ENCODE peak calls at places on chromosome 22, in four cellular contexts. X is endothelial cell of umbilical vein, Y is GM12878, E is A549. G is an unnamed sample.

GRCh38 chr22:19942071-19942885 is 660 bp upstream of the TXNRD2 start:
- DNase-seq in X (peak; percentile 55), Y (no peak), E (peak; percentile 18), G (peak; percentile 88)

GRCh38 chr22:16717699-16718558 is 107.3 kb downstream of the XKR3 start:
- DNase-seq in E (no peak), X (no peak), Y (no peak), G (no peak)

GRCh38 chr22:37905534-37906363 is at the start of gene MICALL1:
- DNase-seq in Y (no peak), E (peak; percentile 51), X (peak; percentile 69), G (peak; percentile 78)

GRCh38 chr22:17712441-17712840 is 61.8 kb downstream of the BID start:
- DNase-seq in Y (no peak), X (peak; percentile 57), E (no peak), G (no peak)

GRCh38 chr22:38873469-38874411 is 1.7 kb upstream of the CBX6 start:
- DNase-seq in E (no peak), Y (peak; percentile 59), X (no peak), G (no peak)

GRCh38 chr22:26890870-26891269 is 233.5 kb downstream of the MIAT start:
- DNase-seq in Y (no peak), X (no peak), E (no peak), G (no peak)

GRCh38 chr22:27345681-27346080 is 455.9 kb downstream of the MN1 start:
- DNase-seq in X (no peak), E (no peak), Y (no peak), G (no peak)

GRCh38 chr22:37312549-37313183 is 30.4 kb downstream of the CYTH4 start:
- DNase-seq in Y (no peak), E (no peak), X (no peak), G (no peak)

GRCh38 chr22:37636186-37636948 is 3.1 kb upstream of the SH3BP1 start:
- DNase-seq in E (no peak), Y (no peak), X (no peak), G (peak; percentile 90)

GRCh38 chr22:44384981-44385610 is 72.3 kb upstream of the SHISAL1 start:
- DNase-seq in Y (no peak), X (no peak), E (no peak), G (no peak)

GRCh38 chr22:33385611-33386010 is 327.4 kb upstream of the SYN3 start:
- DNase-seq in Y (no peak), E (no peak), X (no peak), G (no peak)

GRCh38 chr22:19663821-19664325 is 50.4 kb upstream of the SEPTIN5 start:
- DNase-seq in X (peak; percentile 70), E (no peak), Y (no peak), G (peak; percentile 94)

GRCh38 chr22:20256562-20257473 is 11.3 kb downstream of the RTN4R start:
- DNase-seq in X (no peak), Y (no peak), E (no peak), G (no peak)

GRCh38 chr22:44448271-44448780 is 49.7 kb downstream of the RTL6 start:
- DNase-seq in Y (no peak), E (peak; percentile 58), X (no peak), G (no peak)

GRCh38 chr22:41248758-41249157 is 8.0 kb upstream of the CHADL start:
- DNase-seq in Y (no peak), E (no peak), X (no peak), G (no peak)

GRCh38 chr22:19455033-19455432 is 7.5 kb upstream of the C22orf39 start:
- DNase-seq in E (no peak), Y (no peak), X (no peak), G (no peak)

GRCh38 chr22:20249797-20250354 is 18.2 kb downstream of the RTN4R start:
- DNase-seq in E (no peak), X (peak; percentile 30), Y (no peak), G (no peak)

GRCh38 chr22:33922268-33922667 is 2.0 kb upstream of the LARGE1 start:
- DNase-seq in E (no peak), Y (no peak), X (no peak), G (no peak)

GRCh38 chr22:46662226-46662625 is 42.0 kb downstream of the GRAMD4 start:
- DNase-seq in Y (no peak), E (no peak), X (no peak), G (no peak)
- TF ChIP-seq MYC in Y (no peak), E (no peak), X (no peak), G (no peak)

GRCh38 chr22:36191106-36191836 is 10.3 kb downstream of the APOL4 start:
- DNase-seq in Y (no peak), X (no peak), E (no peak), G (no peak)
- TF ChIP-seq MYC in Y (no peak), X (no peak), E (no peak), G (no peak)

DNA sequence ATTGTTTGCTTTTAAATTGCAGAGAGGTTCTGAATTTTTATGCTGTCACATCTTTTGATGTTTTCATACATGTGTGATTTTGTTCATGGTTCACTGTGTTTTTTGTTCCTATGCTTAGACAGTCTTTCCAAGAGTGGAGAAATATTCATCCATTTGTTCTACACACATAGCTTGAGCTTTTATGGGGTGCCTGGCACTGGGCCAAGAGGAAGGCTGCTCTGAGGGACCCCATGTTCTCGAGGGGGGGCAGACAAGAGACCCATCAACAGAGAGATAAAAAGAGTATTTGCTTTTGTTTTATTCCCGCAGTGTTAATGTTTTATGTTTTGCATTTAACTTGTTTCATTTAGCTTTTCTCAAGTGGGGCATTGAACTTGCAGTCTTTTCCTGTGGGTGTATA is 57.6 kb downstream of the CABIN1 start:
- DNase-seq in X (peak; percentile 13), Y (no peak), E (no peak), G (no peak)
- TF ChIP-seq MYC in X (no peak), Y (no peak), E (no peak), G (no peak)

GRCh38 chr22:48452766-48453165 is 1374.9 kb downstream of the BRD1 start:
- DNase-seq in Y (no peak), E (no peak), X (no peak), G (no peak)

GRCh38 chr22:48453751-48454485 is 1373.8 kb downstream of the BRD1 start:
- DNase-seq in E (no peak), X (no peak), Y (no peak), G (no peak)

GRCh38 chr22:48453171-48453570 is 1374.5 kb downstream of the BRD1 start:
- DNase-seq in X (no peak), E (no peak), Y (no peak), G (no peak)

GRCh38 chr22:48459259-48459658 is 1368.4 kb downstream of the BRD1 start:
- DNase-seq in Y (no peak), E (no peak), X (no peak), G (no peak)

GRCh38 chr22:48456449-48456848 is 1371.2 kb downstream of the BRD1 start:
- DNase-seq in E (no peak), X (no peak), Y (no peak), G (no peak)
- TF ChIP-seq MYC in E (no peak), X (no peak), Y (no peak), G (no peak)

GRCh38 chr22:43202326-43202725 is 15.4 kb upstream of the TTLL12 start:
- DNase-seq in E (no peak), Y (no peak), X (no peak), G (no peak)
- TF ChIP-seq MYC in E (no peak), Y (no peak), X (no peak), G (no peak)

DNA sequence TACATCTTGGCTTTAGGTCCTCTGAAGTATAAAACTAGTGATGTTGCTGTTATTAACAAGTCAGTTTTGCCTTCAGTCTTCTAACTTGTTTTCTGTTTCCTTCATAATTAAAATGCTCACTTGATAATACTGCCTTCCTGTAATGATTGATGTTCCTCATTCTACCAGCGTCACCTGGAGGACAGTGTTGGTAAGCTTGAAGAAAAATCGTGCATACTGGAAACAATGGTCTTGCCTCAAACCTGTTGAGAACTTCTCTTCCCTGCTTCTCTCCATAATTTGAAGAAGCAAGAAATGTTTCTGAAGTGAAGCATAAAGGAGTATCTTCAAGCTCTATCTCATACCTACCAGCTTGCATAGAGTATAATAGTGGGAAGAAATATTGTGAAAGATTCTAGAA is 3.0 kb downstream of the YWHAH start:
- DNase-seq in Y (no peak), E (peak; percentile 31), X (peak; percentile 66), G (peak; percentile 68)
- TF ChIP-seq MYC in Y (no peak), E (no peak), X (no peak), G (no peak)

GRCh38 chr22:50606126-50606525 is 5.5 kb downstream of the MAPK8IP2 start:
- DNase-seq in X (no peak), E (no peak), Y (no peak), G (peak; percentile 33)
- TF ChIP-seq MYC in X (no peak), E (no peak), Y (no peak), G (no peak)